ENCODE peak calls at places on chromosomes 7 and 10, in five cellular contexts. U is PC-3, X is body of pancreas, R is GM12878, P is spleen. Y is an unnamed sample.

GRCh38 chr7:100509213-100509612 is 25.5 kb downstream of the NYAP1 start:
- DNase-seq in U (no peak), X (peak; percentile 83), R (no peak), P (no peak), Y (peak; percentile 89)

GRCh38 chr7:26686448-26686981 is 177.9 kb downstream of the SKAP2 start:
- DNase-seq in U (peak; percentile 63), X (peak; percentile 9), R (no peak), P (no peak), Y (peak; percentile 60)

GRCh38 chr7:56083150-56083785 is 9.5 kb downstream of the PHKG1 start:
- DNase-seq in U (no peak), X (peak; percentile 75), R (no peak), P (peak; percentile 72), Y (peak; percentile 7)

GRCh38 chr10:12501851-12502525 is 152.6 kb downstream of the CAMK1D start:
- DNase-seq in U (no peak), X (peak; percentile 63), R (no peak), P (peak; percentile 64), Y (no peak)

GRCh38 chr7:81688622-81689411 is 81.0 kb downstream of the HGF start:
- DNase-seq in U (no peak), X (no peak), R (no peak), P (no peak), Y (peak; percentile 15)

GRCh38 chr10:123995461-123996131 is 97.8 kb downstream of the CHST15 start:
- DNase-seq in U (peak; percentile 76), X (peak; percentile 30), R (no peak), P (peak; percentile 91), Y (peak; percentile 58)

GRCh38 chr7:43630466-43630865 is 47.6 kb downstream of the STK17A start:
- DNase-seq in U (no peak), X (no peak), R (no peak), P (no peak), Y (no peak)

GRCh38 chr7:81232084-81232799 is 313.4 kb upstream of the SEMA3C start:
- DNase-seq in U (no peak), X (peak; percentile 86), R (no peak), P (peak; percentile 63), Y (no peak)

GRCh38 chr10:123990889-123991288 is 99.3 kb upstream of the CPXM2 start:
- DNase-seq in U (no peak), X (no peak), R (no peak), P (no peak), Y (no peak)

GRCh38 chr7:129781128-129781855 is 169.8 kb downstream of the NRF1 start:
- DNase-seq in U (no peak), X (peak; percentile 67), R (no peak), P (no peak), Y (no peak)

GRCh38 chr10:79392020-79392398 is 44.7 kb downstream of the PPIF start:
- DNase-seq in U (no peak), X (peak; percentile 2), R (no peak), P (peak; percentile 69), Y (no peak)

GRCh38 chr10:103193820-103194529 is 903 bp upstream of the NT5C2 start:
- DNase-seq in U (peak; percentile 81), X (peak; percentile 41), R (peak; percentile 44), P (no peak), Y (peak; percentile 83)

GRCh38 chr7:77995717-77996116 is 197.1 kb downstream of the PHTF2 start:
- DNase-seq in U (no peak), X (no peak), R (no peak), P (no peak), Y (no peak)

GRCh38 chr10:43048301-43049051 is 28.4 kb upstream of the RET start:
- DNase-seq in U (no peak), X (no peak), R (no peak), P (no peak), Y (no peak)

GRCh38 chr7:70619130-70619529 is 512.8 kb upstream of the GALNT17 start:
- DNase-seq in U (no peak), X (no peak), R (no peak), P (no peak), Y (no peak)

GRCh38 chr10:124593431-124593985 is 131.9 kb downstream of the LHPP start:
- DNase-seq in U (no peak), X (no peak), R (no peak), P (peak; percentile 73), Y (no peak)

GRCh38 chr7:96306385-96307125 is 15.3 kb downstream of the SLC25A13 start:
- DNase-seq in U (no peak), X (no peak), R (no peak), P (no peak), Y (no peak)

GRCh38 chr10:114801411-114801813 is 20.2 kb upstream of the FHIP2A start:
- DNase-seq in U (no peak), X (no peak), R (no peak), P (no peak), Y (no peak)

GRCh38 chr10:35451103-35452016 is 115.1 kb downstream of the CCNY start:
- DNase-seq in U (no peak), X (no peak), R (peak; percentile 76), P (no peak), Y (peak; percentile 62)

GRCh38 chr7:23294549-23295400 is 4.4 kb upstream of the MALSU1 start:
- DNase-seq in U (no peak), X (no peak), R (no peak), P (no peak), Y (no peak)

GRCh38 chr10:59073456-59074053 is 102.9 kb upstream of the PHYHIPL start:
- DNase-seq in U (no peak), X (peak; percentile 70), R (no peak), P (no peak), Y (no peak)

GRCh38 chr10:29646238-29646902 is 11.6 kb upstream of the SVIL start:
- DNase-seq in U (peak; percentile 57), X (no peak), R (no peak), P (no peak), Y (peak; percentile 74)

GRCh38 chr10:44697096-44697495 is 214.0 kb upstream of the TMEM72 start:
- DNase-seq in U (no peak), X (no peak), R (no peak), P (no peak), Y (no peak)

GRCh38 chr7:151008511-151009323 is 15.6 kb downstream of the ATG9B start:
- DNase-seq in U (no peak), X (peak; percentile 80), R (peak; percentile 39), P (peak; percentile 96), Y (peak; percentile 60)

GRCh38 chr7:1599571-1600395 is 30.0 kb upstream of the PSMG3 start:
- DNase-seq in U (no peak), X (no peak), R (no peak), P (no peak), Y (no peak)

GRCh38 chr10:79001082-79001885 is 67.5 kb upstream of the ZMIZ1 start:
- DNase-seq in U (peak; percentile 68), X (no peak), R (no peak), P (no peak), Y (peak; percentile 53)

GRCh38 chr10:13684252-13684791 is 97.6 kb downstream of the PRPF18 start:
- DNase-seq in U (no peak), X (peak; percentile 31), R (no peak), P (peak; percentile 84), Y (peak; percentile 90)

GRCh38 chr7:35401217-35401879 is 147.4 kb upstream of the TBX20 start:
- DNase-seq in U (no peak), X (no peak), R (no peak), P (no peak), Y (no peak)

GRCh38 chr10:43042503-43043341 is 34.1 kb upstream of the RET start:
- DNase-seq in U (no peak), X (no peak), R (no peak), P (no peak), Y (no peak)

GRCh38 chr7:31478744-31479143 is 35.1 kb upstream of the ITPRID1 start:
- DNase-seq in U (no peak), X (no peak), R (peak; percentile 51), P (no peak), Y (no peak)

GRCh38 chr7:51229620-51230323 is 86.8 kb downstream of the COBL start:
- DNase-seq in U (no peak), X (no peak), R (no peak), P (no peak), Y (no peak)

GRCh38 chr10:127036987-127037386 is 131.8 kb downstream of the DOCK1 start:
- DNase-seq in U (no peak), X (no peak), R (no peak), P (no peak), Y (no peak)

GRCh38 chr10:86918022-86918471 is 39.4 kb downstream of the MMRN2 start:
- DNase-seq in U (no peak), X (no peak), R (no peak), P (no peak), Y (peak; percentile 24)

GRCh38 chr7:82430518-82431465 is 12.8 kb downstream of the CACNA2D1 start:
- DNase-seq in U (no peak), X (no peak), R (no peak), P (no peak), Y (peak; percentile 23)

GRCh38 chr10:99224766-99225165 is 10.9 kb downstream of the HPSE2 start:
- DNase-seq in U (peak; percentile 28), X (no peak), R (no peak), P (no peak), Y (no peak)
- H3K4me3 ChIP-seq in U (no peak overlapping the region), X (no peak overlapping the region), R (no peak overlapping the region), P (no peak overlapping the region), Y (no peak overlapping the region)

GRCh38 chr10:113454341-113455061 is 98.4 kb upstream of the HABP2 start:
- DNase-seq in U (peak; percentile 45), X (peak; percentile 75), R (no peak), P (no peak), Y (peak; percentile 42)
- TF ChIP-seq CTCF in U (peak; percentile 82), X (peak; percentile 45), R (peak; percentile 75), P (peak; percentile 51), Y (peak; percentile 67)

GRCh38 chr7:2800923-2801682 is 43.0 kb downstream of the GNA12 start:
- DNase-seq in U (peak; percentile 58), X (peak; percentile 59), R (no peak), P (peak; percentile 49), Y (peak; percentile 89)

GRCh38 chr7:2803342-2803692 is 40.8 kb downstream of the GNA12 start:
- DNase-seq in U (peak; percentile 15), X (no peak), R (no peak), P (peak; percentile 41), Y (no peak)

GRCh38 chr7:2802504-2803341 is 41.4 kb downstream of the GNA12 start:
- DNase-seq in U (peak; percentile 87), X (no peak), R (no peak), P (peak; percentile 23), Y (peak; percentile 68)

GRCh38 chr7:2803755-2804154 is 40.4 kb downstream of the GNA12 start:
- DNase-seq in U (no peak), X (no peak), R (no peak), P (peak; percentile 33), Y (no peak)

GRCh38 chr7:2802082-2802481 is 42.0 kb downstream of the GNA12 start:
- DNase-seq in U (peak; percentile 59), X (no peak), R (no peak), P (no peak), Y (peak; percentile 63)
- H3K4me3 ChIP-seq in U (peak overlapping the region; percentile 56), X (no peak overlapping the region), R (no peak overlapping the region), P (no peak overlapping the region), Y (no peak overlapping the region)

DNA sequence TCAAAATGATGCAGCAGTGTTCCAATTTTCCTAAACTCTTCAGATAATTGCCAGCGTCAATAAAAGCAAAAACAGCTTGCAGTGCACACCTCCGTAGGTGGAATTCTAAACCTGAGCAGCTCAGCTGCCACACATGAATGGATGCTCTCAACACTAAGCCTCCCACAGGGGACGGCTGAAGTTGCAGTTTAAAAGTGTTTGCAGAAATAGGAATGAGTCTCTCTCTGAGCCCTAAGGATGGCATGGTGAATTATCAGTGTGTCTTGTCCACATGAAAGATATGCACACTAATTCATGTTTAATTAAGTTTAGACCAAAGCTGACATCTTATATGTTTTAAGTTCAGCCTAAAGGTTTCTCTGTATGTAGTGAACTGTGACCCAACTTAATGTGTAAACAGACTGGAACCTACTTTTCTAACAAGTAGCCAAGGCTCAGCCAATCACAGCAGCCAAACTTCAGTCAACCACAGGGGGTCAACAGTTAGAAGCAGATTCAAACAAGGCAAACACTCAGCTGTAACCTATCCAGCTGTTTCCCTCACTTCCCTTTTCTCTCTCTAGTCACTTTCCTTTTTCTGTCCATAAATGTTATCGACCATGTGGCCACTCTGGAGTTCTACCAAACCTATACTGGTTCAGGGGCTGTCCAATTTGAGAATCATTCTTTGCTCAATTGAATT is 38.1 kb downstream of the CTTNBP2 start:
- DNase-seq in U (no peak), X (no peak), R (no peak), P (no peak), Y (no peak)
- TF ChIP-seq CTCF in U (no peak), X (no peak), R (no peak), P (no peak), Y (no peak)